ENCODE peak calls at places on chromosomes 11 and 22, in nine cellular contexts. T, M, F, R, U, L, X, V and D are unnamed samples.

GRCh38 chr11:82996966-82997606 is 74.6 kb downstream of the RAB30 start:
- DNase-seq in T (no peak), M (no peak), F (no peak), R (peak; percentile 47), U (no peak), L (no peak), X (no peak), V (peak; percentile 10), D (no peak)

GRCh38 chr11:11231763-11232162 is 121.3 kb downstream of the CSNK2A3 start:
- DNase-seq in T (no peak), M (no peak), F (no peak), R (no peak), U (no peak), L (no peak), X (no peak), V (no peak), D (no peak)

GRCh38 chr11:8384199-8384821 is 120.6 kb upstream of the LMO1 start:
- DNase-seq in T (no peak), M (no peak), F (no peak), R (no peak), U (peak; percentile 27), L (peak; percentile 48), X (no peak), V (no peak), D (no peak)

GRCh38 chr11:69166186-69167115 is 10.7 kb downstream of the SMIM38 start:
- DNase-seq in T (peak; percentile 35), M (no peak), F (no peak), R (peak; percentile 72), U (no peak), L (peak; percentile 46), X (no peak), V (peak; percentile 36), D (no peak)

GRCh38 chr11:34379081-34379480 is 21.3 kb upstream of the ABTB2 start:
- DNase-seq in T (no peak), M (no peak), F (no peak), R (no peak), U (no peak), L (no peak), X (no peak), V (no peak), D (no peak)

GRCh38 chr11:71153005-71153395 is 99.4 kb downstream of the SHANK2 start:
- DNase-seq in T (no peak), M (no peak), F (no peak), R (no peak), U (no peak), L (no peak), X (no peak), V (no peak), D (no peak)

GRCh38 chr22:27668828-27669797 is 132.4 kb downstream of the MN1 start:
- DNase-seq in T (no peak), M (no peak), F (no peak), R (peak; percentile 11), U (no peak), L (no peak), X (no peak), V (no peak), D (no peak)

GRCh38 chr11:46898396-46899095 is 19.8 kb downstream of the LRP4 start:
- DNase-seq in T (no peak), M (no peak), F (no peak), R (no peak), U (no peak), L (no peak), X (no peak), V (no peak), D (no peak)

GRCh38 chr11:73262851-73263495 is 9.2 kb upstream of the P2RY6 start:
- DNase-seq in T (no peak), M (no peak), F (no peak), R (no peak), U (no peak), L (no peak), X (no peak), V (no peak), D (no peak)

GRCh38 chr11:20387262-20388095 is at the start of gene PRMT3:
- DNase-seq in T (peak; percentile 99), M (peak; percentile 97), F (peak; percentile 98), R (peak; percentile 97), U (peak; percentile 98), L (peak; percentile 97), X (peak; percentile 96), V (peak; percentile 98), D (peak; percentile 96)

GRCh38 chr22:38273135-38273761 is 438 bp upstream of the TMEM184B start:
- DNase-seq in T (no peak), M (no peak), F (no peak), R (no peak), U (no peak), L (no peak), X (no peak), V (no peak), D (no peak)

GRCh38 chr11:114195981-114196731 is 100.0 kb upstream of the NNMT start:
- DNase-seq in T (no peak), M (no peak), F (no peak), R (no peak), U (no peak), L (no peak), X (no peak), V (no peak), D (no peak)

GRCh38 chr22:36334838-36335603 is 52.7 kb downstream of the MYH9 start:
- DNase-seq in T (no peak), M (no peak), F (no peak), R (no peak), U (no peak), L (no peak), X (peak; percentile 51), V (no peak), D (peak; percentile 53)